ENCODE peak calls at places on chromosome 6, in five cellular contexts. One of them, this sample, is unnamed.

GRCh38 chr6:10962673-10963072 is 75.8 kb downstream of the SYCP2L start:
- DNase-seq in HepG2: no peak
- DNase-seq in GM12878: no peak
- DNase-seq in H1: no peak
- DNase-seq in NT2/D1: no peak
- DNase-seq in this sample: no peak

GRCh38 chr6:20238688-20239587 is 26.7 kb upstream of the MBOAT1 start:
- DNase-seq in GM12878: no peak
- DNase-seq in H1: no peak
- DNase-seq in NT2/D1: no peak
- DNase-seq in HepG2: no peak
- DNase-seq in this sample: no peak

GRCh38 chr6:122393339-122393896 is 6.0 kb upstream of the HSF2 start:
- DNase-seq in NT2/D1: no peak
- DNase-seq in H1: no peak
- DNase-seq in HepG2: no peak
- DNase-seq in GM12878: no peak
- DNase-seq in this sample: no peak

GRCh38 chr6:55868910-55869479 is 6.4 kb downstream of the BMP5 start:
- DNase-seq in NT2/D1: no peak
- DNase-seq in GM12878: peak
- DNase-seq in H1: no peak
- DNase-seq in HepG2: no peak
- DNase-seq in this sample: peak

GRCh38 chr6:112701201-112701600 is 354.1 kb downstream of the RFPL4B start:
- DNase-seq in GM12878: no peak
- DNase-seq in H1: no peak
- DNase-seq in HepG2: no peak
- DNase-seq in NT2/D1: no peak
- DNase-seq in this sample: peak

GRCh38 chr6:159801935-159802334 is 1.9 kb downstream of the PNLDC1 start:
- DNase-seq in GM12878: no peak
- DNase-seq in NT2/D1: no peak
- DNase-seq in HepG2: no peak
- DNase-seq in H1: no peak
- DNase-seq in this sample: no peak

GRCh38 chr6:167762259-167762962 is 64.3 kb upstream of the AFDN start:
- DNase-seq in HepG2: peak
- DNase-seq in NT2/D1: no peak
- DNase-seq in GM12878: no peak
- DNase-seq in H1: no peak
- DNase-seq in this sample: no peak

GRCh38 chr6:7073810-7074525 is 33.8 kb upstream of the RREB1 start:
- DNase-seq in NT2/D1: no peak
- DNase-seq in H1: no peak
- DNase-seq in HepG2: no peak
- DNase-seq in GM12878: peak
- DNase-seq in this sample: no peak

GRCh38 chr6:133418108-133418507 is 177.0 kb downstream of the EYA4 start:
- DNase-seq in HepG2: no peak
- DNase-seq in H1: no peak
- DNase-seq in GM12878: no peak
- DNase-seq in NT2/D1: no peak
- DNase-seq in this sample: no peak

GRCh38 chr6:23523771-23524170 is 602.2 kb upstream of the NRSN1 start:
- DNase-seq in H1: no peak
- DNase-seq in GM12878: no peak
- DNase-seq in HepG2: no peak
- DNase-seq in NT2/D1: no peak
- DNase-seq in this sample: no peak

GRCh38 chr6:161233986-161234620 is 39.8 kb downstream of the AGPAT4 start:
- DNase-seq in HepG2: no peak
- DNase-seq in NT2/D1: no peak
- DNase-seq in H1: peak
- DNase-seq in GM12878: no peak
- DNase-seq in this sample: no peak

GRCh38 chr6:120608826-120609225 is 725.5 kb downstream of the TBC1D32 start:
- DNase-seq in H1: no peak
- DNase-seq in HepG2: peak
- DNase-seq in GM12878: no peak
- DNase-seq in NT2/D1: no peak
- DNase-seq in this sample: no peak

GRCh38 chr6:161481786-161482516 is 208.1 kb upstream of the AGPAT4 start:
- DNase-seq in HepG2: no peak
- DNase-seq in H1: no peak
- DNase-seq in NT2/D1: no peak
- DNase-seq in GM12878: no peak
- DNase-seq in this sample: no peak

GRCh38 chr6:25576920-25577319 is 75.1 kb upstream of the SCGN start:
- DNase-seq in HepG2: no peak
- DNase-seq in GM12878: no peak
- DNase-seq in NT2/D1: no peak
- DNase-seq in H1: no peak
- DNase-seq in this sample: no peak

GRCh38 chr6:106141441-106142237 is 55.5 kb downstream of the PRDM1 start:
- DNase-seq in NT2/D1: no peak
- DNase-seq in GM12878: peak
- DNase-seq in HepG2: no peak
- DNase-seq in H1: no peak
- DNase-seq in this sample: no peak

GRCh38 chr6:40922281-40922680 is 116.7 kb downstream of the UNC5CL start:
- DNase-seq in HepG2: no peak
- DNase-seq in NT2/D1: no peak
- DNase-seq in H1: no peak
- DNase-seq in GM12878: no peak
- DNase-seq in this sample: no peak

GRCh38 chr6:24927985-24928735 is 7.6 kb downstream of the RIPOR2 start:
- DNase-seq in HepG2: no peak
- DNase-seq in H1: no peak
- DNase-seq in NT2/D1: no peak
- DNase-seq in GM12878: no peak
- DNase-seq in this sample: no peak

GRCh38 chr6:12291785-12292604 is 1.8 kb downstream of the EDN1 start:
- DNase-seq in HepG2: peak
- DNase-seq in H1: peak
- DNase-seq in NT2/D1: no peak
- DNase-seq in GM12878: no peak
- DNase-seq in this sample: no peak

GRCh38 chr6:167968091-167968490 is 29.4 kb upstream of the KIF25 start:
- DNase-seq in HepG2: peak
- DNase-seq in H1: peak
- DNase-seq in NT2/D1: peak
- DNase-seq in GM12878: no peak
- DNase-seq in this sample: peak

GRCh38 chr6:127879685-127880084 is 21.2 kb downstream of the THEMIS start:
- DNase-seq in HepG2: no peak
- DNase-seq in NT2/D1: no peak
- DNase-seq in H1: peak
- DNase-seq in GM12878: no peak
- DNase-seq in this sample: peak

GRCh38 chr6:40542175-40542764 is 44.9 kb downstream of the LRFN2 start:
- DNase-seq in GM12878: no peak
- DNase-seq in HepG2: no peak
- DNase-seq in NT2/D1: no peak
- DNase-seq in H1: no peak
- DNase-seq in this sample: no peak

GRCh38 chr6:40978687-40979289 is 60.2 kb downstream of the UNC5CL start:
- DNase-seq in NT2/D1: no peak
- DNase-seq in H1: peak
- DNase-seq in HepG2: no peak
- DNase-seq in GM12878: no peak
- DNase-seq in this sample: no peak

GRCh38 chr6:49430187-49430586 is 32.9 kb downstream of the MMUT start:
- DNase-seq in GM12878: no peak
- DNase-seq in NT2/D1: no peak
- DNase-seq in HepG2: no peak
- DNase-seq in H1: no peak
- DNase-seq in this sample: no peak

GRCh38 chr6:47967843-47968242 is 143.2 kb downstream of the PTCHD4 start:
- DNase-seq in HepG2: no peak
- DNase-seq in GM12878: no peak
- DNase-seq in H1: no peak
- DNase-seq in NT2/D1: no peak
- DNase-seq in this sample: no peak

GRCh38 chr6:37897321-37897720 is 77.8 kb downstream of the ZFAND3 start:
- DNase-seq in HepG2: no peak
- DNase-seq in H1: no peak
- DNase-seq in GM12878: no peak
- DNase-seq in NT2/D1: no peak
- DNase-seq in this sample: no peak

GRCh38 chr6:4931530-4932505 is 72.0 kb downstream of the RPP40 start:
- DNase-seq in NT2/D1: no peak
- DNase-seq in HepG2: peak
- DNase-seq in H1: peak
- DNase-seq in GM12878: no peak
- DNase-seq in this sample: no peak

GRCh38 chr6:118597636-118598035 is 49.5 kb downstream of the PLN start:
- DNase-seq in H1: no peak
- DNase-seq in GM12878: no peak
- DNase-seq in NT2/D1: no peak
- DNase-seq in HepG2: no peak
- DNase-seq in this sample: no peak

GRCh38 chr6:87968435-87969278 is 79.0 kb upstream of the SPACA1 start:
- DNase-seq in GM12878: no peak
- DNase-seq in NT2/D1: peak
- DNase-seq in H1: peak
- DNase-seq in HepG2: no peak
- DNase-seq in this sample: peak

GRCh38 chr6:101762851-101763250 is 369.3 kb downstream of the GRIK2 start:
- DNase-seq in HepG2: no peak
- DNase-seq in NT2/D1: no peak
- DNase-seq in GM12878: no peak
- DNase-seq in H1: no peak
- DNase-seq in this sample: no peak

GRCh38 chr6:24859132-24859531 is 60.4 kb upstream of the ARMH2 start:
- DNase-seq in NT2/D1: no peak
- DNase-seq in GM12878: no peak
- DNase-seq in HepG2: no peak
- DNase-seq in H1: no peak
- DNase-seq in this sample: no peak

GRCh38 chr6:25263602-25264001 is 15.6 kb upstream of the CARMIL1 start:
- DNase-seq in H1: no peak
- DNase-seq in GM12878: no peak
- DNase-seq in HepG2: no peak
- DNase-seq in NT2/D1: no peak
- DNase-seq in this sample: no peak

GRCh38 chr6:162230147-162230752 is 497.3 kb downstream of the PRKN start:
- DNase-seq in NT2/D1: no peak
- DNase-seq in H1: no peak
- DNase-seq in HepG2: no peak
- DNase-seq in GM12878: no peak
- DNase-seq in this sample: no peak

GRCh38 chr6:128690063-128690462 is 169.7 kb upstream of the PTPRK start:
- DNase-seq in GM12878: no peak
- DNase-seq in H1: no peak
- DNase-seq in NT2/D1: no peak
- DNase-seq in HepG2: no peak
- DNase-seq in this sample: no peak

GRCh38 chr6:54060286-54060685 is 51.0 kb upstream of the MLIP start:
- DNase-seq in NT2/D1: no peak
- DNase-seq in H1: no peak
- DNase-seq in HepG2: no peak
- DNase-seq in GM12878: no peak
- DNase-seq in this sample: no peak

GRCh38 chr6:166541366-166541765 is 45.1 kb downstream of the RAMACL start:
- DNase-seq in H1: no peak
- DNase-seq in NT2/D1: no peak
- DNase-seq in HepG2: no peak
- DNase-seq in GM12878: no peak
- DNase-seq in this sample: no peak

GRCh38 chr6:24935753-24936152 is at the start of gene RIPOR2:
- DNase-seq in NT2/D1: peak
- DNase-seq in GM12878: no peak
- DNase-seq in H1: peak
- DNase-seq in HepG2: no peak
- DNase-seq in this sample: peak

GRCh38 chr6:14085176-14085787 is 32.3 kb upstream of the CD83 start:
- DNase-seq in HepG2: no peak
- DNase-seq in H1: no peak
- DNase-seq in NT2/D1: no peak
- DNase-seq in GM12878: no peak
- DNase-seq in this sample: no peak
- TF ChIP-seq SUZ12 in HepG2: no peak
- TF ChIP-seq SUZ12 in H1: no peak
- TF ChIP-seq SUZ12 in NT2/D1: no peak
- TF ChIP-seq SUZ12 in GM12878: no peak
- TF ChIP-seq SUZ12 in this sample: no peak

GRCh38 chr6:72348926-72349325 is 272.9 kb upstream of the KCNQ5 start:
- DNase-seq in NT2/D1: no peak
- DNase-seq in GM12878: no peak
- DNase-seq in H1: no peak
- DNase-seq in HepG2: no peak
- DNase-seq in this sample: no peak
- TF ChIP-seq SUZ12 in NT2/D1: no peak
- TF ChIP-seq SUZ12 in GM12878: no peak
- TF ChIP-seq SUZ12 in H1: no peak
- TF ChIP-seq SUZ12 in HepG2: no peak
- TF ChIP-seq SUZ12 in this sample: no peak

DNA sequence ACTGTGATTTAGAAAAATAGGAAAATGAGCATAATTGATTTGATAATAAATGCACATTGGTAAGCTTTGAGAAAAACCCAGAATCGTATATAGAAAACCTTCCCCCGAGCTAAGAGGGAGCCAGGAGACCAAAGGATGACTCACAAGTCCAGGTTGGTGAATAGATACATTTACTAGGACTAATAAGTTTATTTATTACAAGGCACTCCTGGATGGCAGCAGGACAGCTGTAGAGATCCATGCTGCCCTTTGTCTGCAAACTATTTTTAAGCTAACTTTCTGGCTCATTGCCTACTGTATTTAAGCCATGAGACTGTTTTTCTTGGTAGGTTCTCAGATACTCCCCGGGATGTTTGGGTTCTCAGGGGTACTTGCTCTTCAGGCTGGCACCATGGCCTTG is 13.4 kb downstream of the CASP8AP2 start:
- DNase-seq in HepG2: no peak
- DNase-seq in GM12878: no peak
- DNase-seq in H1: no peak
- DNase-seq in NT2/D1: no peak
- DNase-seq in this sample: no peak
- TF ChIP-seq SUZ12 in HepG2: no peak
- TF ChIP-seq SUZ12 in GM12878: no peak
- TF ChIP-seq SUZ12 in H1: no peak
- TF ChIP-seq SUZ12 in NT2/D1: no peak
- TF ChIP-seq SUZ12 in this sample: no peak

GRCh38 chr6:8579372-8579771 is 144.0 kb upstream of the SLC35B3 start:
- DNase-seq in NT2/D1: no peak
- DNase-seq in HepG2: no peak
- DNase-seq in H1: no peak
- DNase-seq in GM12878: no peak
- DNase-seq in this sample: no peak
- TF ChIP-seq SUZ12 in NT2/D1: no peak
- TF ChIP-seq SUZ12 in HepG2: no peak
- TF ChIP-seq SUZ12 in H1: no peak
- TF ChIP-seq SUZ12 in GM12878: no peak
- TF ChIP-seq SUZ12 in this sample: no peak

This sample was measured in HEK293T.